ENCODE peak calls at places on chromosomes 11 and 22, in five cellular contexts. I is body of pancreas, K is cardiac muscle cell, L is RWPE2, F is IMR-90. E is an unnamed sample.

GRCh38 chr11:119103793-119104192 is 2.1 kb upstream of the DPAGT1 start:
- DNase-seq in I (no peak), K (no peak), L (no peak), F (no peak), E (no peak)

GRCh38 chr11:95791385-95792033 is 1.2 kb downstream of the CEP57 start:
- DNase-seq in I (no peak), K (no peak), L (no peak), F (no peak), E (no peak)

GRCh38 chr11:135075740-135076139 is 663.7 kb upstream of the B3GAT1 start:
- DNase-seq in I (peak; percentile 46), K (peak; percentile 19), L (no peak), F (peak; percentile 5), E (no peak)

GRCh38 chr11:45984192-45984591 is 61.7 kb downstream of the LARGE2 start:
- DNase-seq in I (no peak), K (no peak), L (no peak), F (no peak), E (no peak)

GRCh38 chr11:9577032-9577431 is 3.6 kb downstream of the WEE1 start:
- DNase-seq in I (no peak), K (peak; percentile 58), L (no peak), F (peak; percentile 73), E (no peak)

GRCh38 chr22:39527481-39527961 is 5.0 kb downstream of the RPS19BP1 start:
- DNase-seq in I (peak; percentile 55), K (no peak), L (no peak), F (peak; percentile 27), E (no peak)

GRCh38 chr11:78019808-78020207 is 3.3 kb downstream of the KCTD14 start:
- DNase-seq in I (no peak), K (no peak), L (no peak), F (peak; percentile 23), E (no peak)

GRCh38 chr11:445765-446588 is 4.1 kb upstream of the PTDSS2 start:
- DNase-seq in I (no peak), K (no peak), L (no peak), F (no peak), E (peak; percentile 72)

GRCh38 chr11:64355078-64355940 is 3.7 kb upstream of the RPS6KA4 start:
- DNase-seq in I (peak; percentile 89), K (peak; percentile 84), L (peak; percentile 85), F (peak; percentile 77), E (peak; percentile 93)

GRCh38 chr11:20762112-20762511 is 92.7 kb downstream of the NELL1 start:
- DNase-seq in I (no peak), K (no peak), L (no peak), F (no peak), E (no peak)

GRCh38 chr11:45021692-45022130 is 71.0 kb upstream of the TP53I11 start:
- DNase-seq in I (peak; percentile 52), K (peak; percentile 81), L (no peak), F (peak; percentile 16), E (no peak)

GRCh38 chr11:6531267-6531752 is 34.2 kb downstream of the DNHD1 start:
- DNase-seq in I (peak; percentile 20), K (peak; percentile 64), L (no peak), F (peak; percentile 52), E (no peak)

GRCh38 chr11:40099391-40100169 is 1359.9 kb downstream of the LRRC4C start:
- DNase-seq in I (no peak), K (no peak), L (no peak), F (no peak), E (no peak)

GRCh38 chr11:2781413-2782274 is 81.8 kb upstream of the KCNQ1OT1 start:
- DNase-seq in I (peak; percentile 22), K (no peak), L (peak; percentile 29), F (peak; percentile 21), E (peak; percentile 52)

GRCh38 chr22:26599505-26599904 is 9.6 kb upstream of the TPST2 start:
- DNase-seq in I (no peak), K (no peak), L (no peak), F (no peak), E (peak; percentile 62)

GRCh38 chr11:27914080-27914479 is 193.9 kb downstream of the KIF18A start:
- DNase-seq in I (no peak), K (no peak), L (no peak), F (peak; percentile 67), E (no peak)

GRCh38 chr11:134340354-134340964 is 8.7 kb downstream of the GLB1L2 start:
- DNase-seq in I (no peak), K (no peak), L (no peak), F (no peak), E (no peak)

GRCh38 chr11:1640076-1640946 is 10.7 kb downstream of the KRTAP5-5 start:
- DNase-seq in I (peak; percentile 20), K (peak; percentile 36), L (no peak), F (no peak), E (peak; percentile 74)

GRCh38 chr11:20309626-20310025 is 53.9 kb upstream of the HTATIP2 start:
- DNase-seq in I (no peak), K (no peak), L (no peak), F (no peak), E (no peak)

GRCh38 chr22:27460596-27461347 is 340.8 kb downstream of the MN1 start:
- DNase-seq in I (no peak), K (peak; percentile 63), L (no peak), F (peak; percentile 60), E (no peak)

GRCh38 chr11:8247312-8247711 is 16.4 kb downstream of the LMO1 start:
- DNase-seq in I (no peak), K (peak; percentile 8), L (no peak), F (no peak), E (peak; percentile 57)

GRCh38 chr11:34330653-34331052 is 27.2 kb downstream of the ABTB2 start:
- DNase-seq in I (peak; percentile 64), K (no peak), L (no peak), F (no peak), E (no peak)

E was measured in chondrocyte.